ENCODE peak calls at places on chromosomes 11 and 22, in five cellular contexts. T is ELR; L is CD8-positive, alpha-beta memory T cell; B is myocyte; I is CD8-positive, alpha-beta T cell. D is an unnamed sample.

GRCh38 chr22:19902245-19902699 is 39.3 kb upstream of the COMT start:
- DNase-seq in T (no peak), L (no peak), B (no peak), I (no peak), D (no peak)

GRCh38 chr22:45096256-45096907 is 67.3 kb upstream of the NUP50 start:
- DNase-seq in T (peak), L (peak), B (peak), I (peak), D (peak)

GRCh38 chr11:72578991-72579815 is 95.0 kb downstream of the PDE2A start:
- DNase-seq in T (no peak), L (no peak), B (no peak), I (no peak), D (no peak)

GRCh38 chr11:124535552-124536232 is 7.8 kb downstream of the OR8B12 start:
- DNase-seq in T (peak), L (no peak), B (no peak), I (no peak), D (no peak)

GRCh38 chr11:69369945-69370344 is 76.0 kb downstream of the MYEOV start:
- DNase-seq in T (no peak), L (no peak), B (no peak), I (no peak), D (no peak)

GRCh38 chr11:124474079-124474478 is 28.6 kb upstream of the OR8B8 start:
- DNase-seq in T (no peak), L (no peak), B (no peak), I (no peak), D (no peak)

GRCh38 chr11:62427630-62428233 is 8.9 kb downstream of the SCGB1A1 start:
- DNase-seq in T (peak), L (no peak), B (peak), I (no peak), D (no peak)

GRCh38 chr11:124108158-124108557 is 7.1 kb upstream of the VWA5A start:
- DNase-seq in T (peak), L (no peak), B (peak), I (no peak), D (peak)

GRCh38 chr22:23053912-23054530 is 16.3 kb upstream of the GNAZ start:
- DNase-seq in T (no peak), L (no peak), B (no peak), I (no peak), D (no peak)

GRCh38 chr11:117490019-117490679 is 162.5 kb downstream of the CEP164 start:
- DNase-seq in T (no peak), L (no peak), B (no peak), I (no peak), D (peak)

GRCh38 chr11:112143597-112143996 is 20.3 kb downstream of the IL18 start:
- DNase-seq in T (no peak), L (no peak), B (no peak), I (no peak), D (no peak)

GRCh38 chr11:12942157-12942556 is 67.0 kb upstream of the RASSF10 start:
- DNase-seq in T (no peak), L (no peak), B (peak), I (no peak), D (peak)

GRCh38 chr11:27039873-27040272 is 742 bp upstream of the BBOX1 start:
- DNase-seq in T (no peak), L (no peak), B (no peak), I (no peak), D (peak)

GRCh38 chr11:17601206-17602075 is 54.4 kb downstream of the OTOG start:
- DNase-seq in T (peak), L (no peak), B (peak), I (no peak), D (peak)

GRCh38 chr22:41043727-41044126 is 48.7 kb upstream of the EP300 start:
- DNase-seq in T (no peak), L (no peak), B (no peak), I (no peak), D (no peak)

GRCh38 chr11:62881579-62882427 is 1.1 kb downstream of the SLC3A2 start:
- DNase-seq in T (peak), L (peak), B (peak), I (peak), D (peak)

GRCh38 chr11:340539-341512 is 20.2 kb upstream of the IFITM3 start:
- DNase-seq in T (no peak), L (no peak), B (no peak), I (no peak), D (peak)

GRCh38 chr11:134276396-134277175 is 407 bp downstream of the GLB1L3 start:
- DNase-seq in T (no peak), L (no peak), B (no peak), I (no peak), D (peak)

GRCh38 chr11:63614136-63614664 is at the start of gene PLAAT3:
- DNase-seq in T (peak), L (no peak), B (peak), I (peak), D (peak)

GRCh38 chr11:20873054-20873453 is 203.7 kb downstream of the NELL1 start:
- DNase-seq in T (peak), L (no peak), B (no peak), I (no peak), D (peak)

GRCh38 chr11:61598886-61599868 is 18.3 kb upstream of the SYT7 start:
- DNase-seq in T (peak), L (no peak), B (peak), I (no peak), D (peak)

GRCh38 chr11:117958949-117959348 is 27.2 kb upstream of the IL10RA start:
- DNase-seq in T (no peak), L (no peak), B (no peak), I (no peak), D (no peak)

GRCh38 chr11:958101-958500 is 32.4 kb downstream of the AP2A2 start:
- DNase-seq in T (no peak), L (no peak), B (no peak), I (no peak), D (no peak)

GRCh38 chr11:27864046-27865025 is 164.1 kb upstream of the BDNF start:
- DNase-seq in T (no peak), L (no peak), B (peak), I (no peak), D (no peak)

GRCh38 chr22:41524283-41524682 is 20.0 kb downstream of the POLR3H start:
- DNase-seq in T (no peak), L (no peak), B (no peak), I (no peak), D (no peak)

D was measured in GM23338.